ENCODE peak calls at places on chromosomes 7 and 10, in four cellular contexts. J is body of pancreas, K is thoracic aorta, G is mesothelial cell of epicardium. T is an unnamed sample.

GRCh38 chr10:97499561-97500296 is 1.0 kb downstream of the UBTD1 start:
- DNase-seq in J (peak; percentile 60), K (peak; percentile 51), G (no peak), T (no peak)

GRCh38 chr10:21488246-21488953 is 37.1 kb downstream of the SKIDA1 start:
- DNase-seq in J (no peak), K (no peak), G (no peak), T (no peak)

GRCh38 chr10:1293636-1294440 is 237.7 kb downstream of the WDR37 start:
- DNase-seq in J (no peak), K (no peak), G (no peak), T (no peak)

GRCh38 chr7:29748286-29749099 is 57.8 kb upstream of the WIPF3 start:
- DNase-seq in J (no peak), K (no peak), G (no peak), T (no peak)

GRCh38 chr7:141754939-141755338 is 9.0 kb upstream of the TAS2R3 start:
- DNase-seq in J (no peak), K (no peak), G (no peak), T (no peak)

GRCh38 chr10:69703766-69704191 is 73.7 kb downstream of the FAM241B start:
- DNase-seq in J (no peak), K (no peak), G (no peak), T (no peak)

GRCh38 chr7:84022686-84023308 is 171.8 kb downstream of the SEMA3A start:
- DNase-seq in J (no peak), K (no peak), G (no peak), T (no peak)

GRCh38 chr7:112236597-112236996 is 30.1 kb downstream of the ZNF277 start:
- DNase-seq in J (no peak), K (no peak), G (no peak), T (no peak)

GRCh38 chr10:44967596-44967995 is 8.0 kb downstream of the RASSF4 start:
- DNase-seq in J (peak; percentile 11), K (no peak), G (no peak), T (no peak)

GRCh38 chr7:13091974-13092707 is 404.7 kb downstream of the ARL4A start:
- DNase-seq in J (no peak), K (no peak), G (no peak), T (no peak)

GRCh38 chr7:151520419-151521229 is 929 bp upstream of the RHEB start:
- DNase-seq in J (peak; percentile 71), K (peak; percentile 22), G (no peak), T (no peak)

GRCh38 chr10:124039432-124040086 is 53.8 kb downstream of the CHST15 start:
- DNase-seq in J (no peak), K (no peak), G (no peak), T (peak; percentile 59)

GRCh38 chr7:12898610-12899009 is 211.2 kb downstream of the ARL4A start:
- DNase-seq in J (no peak), K (no peak), G (no peak), T (no peak)

GRCh38 chr7:92808006-92808405 is 28.4 kb downstream of the CDK6 start:
- DNase-seq in J (no peak), K (no peak), G (no peak), T (no peak)

GRCh38 chr10:15083674-15084501 is 4.7 kb downstream of the ACBD7 start:
- DNase-seq in J (no peak), K (no peak), G (no peak), T (no peak)
- TF ChIP-seq CTCF in J (no peak), K (no peak), G (no peak), T (no peak)

GRCh38 chr7:5203138-5203537 is 13.1 kb downstream of the WIPI2 start:
- DNase-seq in J (no peak), K (no peak), G (no peak), T (no peak)

GRCh38 chr7:5204546-5204945 is 14.5 kb downstream of the WIPI2 start:
- DNase-seq in J (no peak), K (no peak), G (no peak), T (peak; percentile 28)

GRCh38 chr7:5197811-5198210 is 7.8 kb downstream of the WIPI2 start:
- DNase-seq in J (no peak), K (no peak), G (no peak), T (peak; percentile 17)

GRCh38 chr7:5198741-5199140 is 8.7 kb downstream of the WIPI2 start:
- DNase-seq in J (no peak), K (no peak), G (no peak), T (no peak)

DNA sequence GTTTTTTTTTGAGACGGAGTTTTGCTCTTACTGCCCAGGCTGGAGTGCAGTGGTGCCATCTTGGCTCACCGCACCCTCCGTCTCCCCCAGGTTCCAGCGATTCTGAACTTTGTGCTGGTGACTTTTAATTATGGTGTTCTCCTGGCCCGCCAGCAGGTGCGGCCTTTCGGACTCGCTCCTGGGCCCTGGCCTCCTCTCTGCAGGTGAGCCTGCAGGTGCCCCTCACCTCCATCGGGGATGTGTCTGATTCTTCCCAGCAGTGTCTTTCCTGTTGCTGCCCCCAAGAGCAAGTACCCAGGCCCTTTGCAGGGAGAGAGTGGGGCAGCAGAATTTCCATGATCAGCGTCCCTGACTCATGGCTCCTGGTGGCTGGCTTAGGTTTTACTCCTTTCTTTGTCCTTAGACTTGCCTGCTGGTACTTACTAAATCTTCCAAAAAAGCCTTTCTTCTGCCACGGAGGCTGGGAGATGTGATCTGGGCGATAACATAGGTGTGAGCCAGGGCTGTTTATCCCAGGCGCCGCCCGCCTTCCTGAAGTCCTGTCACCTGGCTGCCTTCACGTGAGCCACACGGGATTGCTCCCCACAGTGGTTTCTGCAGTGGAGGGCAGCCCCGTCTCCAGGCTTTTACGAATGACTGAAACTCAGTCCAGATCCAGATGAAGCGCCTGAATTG is 10.7 kb downstream of the WIPI2 start:
- DNase-seq in J (no peak), K (no peak), G (no peak), T (peak; percentile 72)
- TF ChIP-seq CTCF in J (no peak), K (no peak), G (no peak), T (no peak)

DNA sequence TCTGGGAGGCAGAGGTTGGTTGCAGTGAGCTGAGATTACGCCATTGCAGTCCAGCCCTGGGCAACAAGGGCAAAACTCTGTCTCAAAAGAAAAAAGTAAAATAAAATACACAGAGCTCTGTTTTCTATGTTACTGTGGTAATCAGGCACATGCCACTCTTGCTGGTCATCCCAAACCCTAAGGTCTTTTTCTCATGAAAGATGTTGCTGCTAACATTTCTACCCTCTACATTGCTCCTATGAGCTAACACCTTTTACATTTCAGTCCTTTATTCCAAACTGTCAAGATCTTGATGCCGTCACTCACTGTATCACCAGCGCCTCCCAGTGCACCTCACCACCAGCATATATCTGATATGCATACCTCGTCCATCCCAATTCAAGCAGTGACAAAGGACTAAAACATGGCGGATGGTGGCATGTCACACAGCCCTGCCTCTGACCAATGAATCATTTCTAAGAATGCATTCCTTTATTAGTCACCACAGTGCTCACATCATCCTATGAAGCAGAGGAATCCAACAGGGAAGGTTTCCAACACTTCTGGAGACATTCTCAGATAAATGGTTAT is 4.3 kb downstream of the DAGLB start:
- DNase-seq in J (no peak), K (no peak), G (no peak), T (no peak)
- TF ChIP-seq CTCF in J (no peak), K (no peak), G (no peak), T (no peak)

DNA sequence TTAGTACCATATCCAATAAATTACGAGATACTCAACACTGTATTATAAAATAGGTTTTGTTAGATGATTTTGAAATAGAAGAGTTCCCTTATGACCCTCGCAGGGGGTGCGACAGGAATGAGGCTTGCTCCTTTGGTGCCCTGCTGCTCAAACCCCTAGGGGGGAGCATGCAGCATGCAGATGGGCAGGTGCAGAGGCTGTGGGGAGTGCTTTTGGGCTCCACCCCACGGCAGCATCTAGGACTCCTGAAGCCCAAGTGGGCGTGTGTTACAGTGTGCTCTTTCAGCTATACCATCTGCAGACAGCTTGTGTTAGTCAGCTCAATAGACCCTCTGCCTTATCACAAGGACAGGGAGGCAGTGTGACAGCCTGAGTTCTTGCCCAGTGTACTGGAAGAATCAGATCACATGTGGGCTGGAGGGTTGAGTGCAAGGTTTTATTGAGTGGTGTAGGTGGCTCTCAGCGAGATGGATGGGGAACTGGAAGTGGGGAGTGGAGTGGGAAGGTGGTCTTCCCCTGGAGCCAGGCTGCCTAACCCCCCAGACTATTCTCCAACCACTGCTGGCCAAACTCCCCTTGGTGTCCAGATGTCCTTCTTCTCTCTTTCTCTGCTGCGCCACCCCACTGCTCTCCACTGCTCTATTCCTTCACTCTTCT is 3.1 kb upstream of the MRC1 start:
- DNase-seq in J (no peak), K (no peak), G (no peak), T (no peak)
- TF ChIP-seq CTCF in J (peak; percentile 27), K (no peak), G (no peak), T (no peak)

GRCh38 chr7:101815826-101816488 is 1.5 kb upstream of the CUX1 start:
- DNase-seq in J (peak; percentile 78), K (no peak), G (peak; percentile 57), T (no peak)
- TF ChIP-seq CTCF in J (no peak), K (no peak), G (peak; percentile 1), T (no peak)

GRCh38 chr7:127474457-127474856 is 81.9 kb upstream of the ZNF800 start:
- DNase-seq in J (no peak), K (no peak), G (no peak), T (no peak)

GRCh38 chr7:127476618-127477017 is 84.1 kb upstream of the ZNF800 start:
- DNase-seq in J (no peak), K (no peak), G (no peak), T (no peak)

GRCh38 chr7:127477285-127478039 is 85.0 kb upstream of the ZNF800 start:
- DNase-seq in J (no peak), K (no peak), G (no peak), T (no peak)

GRCh38 chr7:127473409-127473808 is 80.9 kb upstream of the ZNF800 start:
- DNase-seq in J (no peak), K (no peak), G (no peak), T (no peak)

GRCh38 chr7:127478040-127478386 is 85.5 kb upstream of the ZNF800 start:
- DNase-seq in J (no peak), K (no peak), G (no peak), T (no peak)
- TF ChIP-seq CTCF in J (no peak), K (no peak), G (no peak), T (no peak)